ENCODE peak calls at places on chromosomes 3 and 15, in five cellular contexts. K is H9, V is H1, X is neuronal stem cell, L is mesenchymal stem cell. O is an unnamed sample.

GRCh38 chr3:98359993-98360675 is 6.5 kb downstream of the OR5K4 start:
- DNase-seq in K (no peak), V (no peak), X (no peak), L (peak), O (no peak)

GRCh38 chr3:101780661-101781060 is 1.6 kb downstream of the NXPE3 start:
- DNase-seq in K (no peak), V (no peak), X (no peak), L (peak), O (no peak)

GRCh38 chr3:126156468-126156867 is 23.9 kb downstream of the ALDH1L1 start:
- DNase-seq in K (no peak), V (peak), X (no peak), L (no peak), O (no peak)

GRCh38 chr15:64460737-64461576 is 579 bp downstream of the ZNF609 start:
- DNase-seq in K (peak), V (peak), X (no peak), L (peak), O (peak)

GRCh38 chr3:70726096-70726745 is 413.8 kb upstream of the MDFIC2 start:
- DNase-seq in K (no peak), V (no peak), X (no peak), L (peak), O (no peak)

GRCh38 chr15:56942118-56942517 is 23.7 kb downstream of the TCF12 start:
- DNase-seq in K (no peak), V (no peak), X (no peak), L (no peak), O (no peak)

GRCh38 chr15:92011611-92012367 is 158.3 kb downstream of the SLCO3A1 start:
- DNase-seq in K (peak), V (no peak), X (no peak), L (no peak), O (no peak)

GRCh38 chr3:12706504-12707253 is 42.8 kb upstream of the RAF1 start:
- DNase-seq in K (peak), V (peak), X (peak), L (peak), O (peak)

GRCh38 chr3:36701903-36702374 is 62.4 kb downstream of the DCLK3 start:
- DNase-seq in K (no peak), V (no peak), X (no peak), L (peak), O (no peak)

GRCh38 chr3:178703268-178703975 is 167.2 kb downstream of the KCNMB2 start:
- DNase-seq in K (no peak), V (no peak), X (no peak), L (peak), O (no peak)

GRCh38 chr15:76252249-76252648 is 59.0 kb downstream of the ETFA start:
- DNase-seq in K (no peak), V (no peak), X (no peak), L (no peak), O (peak)

GRCh38 chr3:12495749-12496452 is 11.6 kb downstream of the TSEN2 start:
- DNase-seq in K (peak), V (no peak), X (no peak), L (no peak), O (no peak)

GRCh38 chr15:53808058-53808703 is 48.7 kb upstream of the WDR72 start:
- DNase-seq in K (no peak), V (no peak), X (no peak), L (peak), O (peak)

GRCh38 chr3:64063207-64063981 is 40.1 kb upstream of the PSMD6 start:
- DNase-seq in K (no peak), V (no peak), X (no peak), L (no peak), O (no peak)

GRCh38 chr15:74726774-74727164 is 1.4 kb upstream of the CYP1A1 start:
- DNase-seq in K (no peak), V (no peak), X (no peak), L (no peak), O (no peak)

GRCh38 chr3:175260145-175260794 is 401.1 kb downstream of the NAALADL2 start:
- DNase-seq in K (no peak), V (no peak), X (no peak), L (peak), O (no peak)

GRCh38 chr15:38874464-38874863 is 309.9 kb upstream of the RASGRP1 start:
- DNase-seq in K (no peak), V (no peak), X (no peak), L (no peak), O (no peak)

GRCh38 chr15:47609693-47610092 is 107.6 kb upstream of the SEMA6D start:
- DNase-seq in K (no peak), V (no peak), X (no peak), L (no peak), O (no peak)

GRCh38 chr3:42507751-42508335 is 5.4 kb downstream of the VIPR1 start:
- DNase-seq in K (peak), V (no peak), X (no peak), L (no peak), O (no peak)

GRCh38 chr3:152127058-152127457 is 141.7 kb upstream of the MBNL1 start:
- DNase-seq in K (no peak), V (no peak), X (no peak), L (peak), O (no peak)

GRCh38 chr15:81197255-81197630 is 564 bp downstream of the IL16 start:
- DNase-seq in K (no peak), V (no peak), X (no peak), L (no peak), O (no peak)

GRCh38 chr3:170869645-170870593 is at the start of gene RPL22L1:
- DNase-seq in K (peak), V (peak), X (peak), L (peak), O (peak)

GRCh38 chr15:83046558-83047127 is 20.4 kb downstream of the BTBD1 start:
- DNase-seq in K (no peak), V (no peak), X (no peak), L (no peak), O (no peak)

DNA sequence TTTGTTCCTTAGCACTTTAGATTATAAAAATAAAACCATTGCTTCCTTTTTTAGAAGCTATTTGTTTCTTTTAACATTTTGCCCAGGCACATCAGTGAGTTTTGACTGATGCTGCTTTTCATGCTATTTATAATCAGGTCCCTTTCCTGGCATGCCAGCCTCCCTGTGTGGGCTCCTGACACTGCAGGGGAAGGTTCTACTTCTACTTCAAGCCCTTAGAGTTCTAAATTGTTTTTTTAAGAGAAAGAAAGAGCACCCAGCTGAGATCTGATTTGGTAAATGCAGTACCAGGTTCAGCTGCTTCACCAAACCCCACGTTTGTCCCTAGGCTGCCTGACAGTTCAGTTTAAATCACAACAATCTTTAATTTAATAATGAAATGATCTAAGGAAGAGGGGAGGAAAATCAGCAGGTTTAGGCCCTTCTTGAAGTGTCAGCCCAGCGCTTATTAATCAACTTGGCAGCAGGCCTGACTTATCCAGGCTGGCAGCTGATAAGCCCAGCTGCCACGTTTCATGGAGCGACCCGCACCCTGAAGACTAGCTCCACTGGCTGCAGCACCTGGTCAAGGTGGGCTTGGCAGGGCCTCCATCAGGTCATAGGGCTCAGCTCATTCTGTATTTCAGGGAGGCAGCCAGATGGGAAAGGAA is 29.0 kb downstream of the HGD start:
- DNase-seq in K (no peak), V (no peak), X (no peak), L (no peak), O (no peak)
- H2BK12ac ChIP-seq in K (no peak), V (no peak), X (no peak), L (no peak), O (no peak)

GRCh38 chr3:31934018-31934417 is 47.0 kb downstream of the OSBPL10 start:
- DNase-seq in K (no peak), V (no peak), X (no peak), L (no peak), O (no peak)
- H2BK12ac ChIP-seq in K (no peak), V (no peak), X (no peak), L (no peak), O (no peak)

GRCh38 chr3:118809696-118810498 is 224.7 kb downstream of the IGSF11 start:
- DNase-seq in K (no peak), V (no peak), X (no peak), L (no peak), O (no peak)

GRCh38 chr3:118804959-118805358 is 229.7 kb downstream of the IGSF11 start:
- DNase-seq in K (no peak), V (no peak), X (no peak), L (no peak), O (no peak)

GRCh38 chr3:118808743-118809142 is 225.9 kb downstream of the IGSF11 start:
- DNase-seq in K (no peak), V (no peak), X (peak), L (no peak), O (no peak)

GRCh38 chr3:118803096-118803476 is 231.6 kb downstream of the IGSF11 start:
- DNase-seq in K (no peak), V (no peak), X (no peak), L (no peak), O (no peak)

GRCh38 chr3:118806423-118806822 is 228.2 kb downstream of the IGSF11 start:
- DNase-seq in K (no peak), V (no peak), X (no peak), L (no peak), O (no peak)
- H2BK12ac ChIP-seq in K (no peak), V (no peak), X (no peak), L (no peak), O (no peak)

GRCh38 chr3:56048946-56049345 is 419.3 kb downstream of the ERC2 start:
- DNase-seq in K (no peak), V (no peak), X (no peak), L (no peak), O (peak)
- H2BK12ac ChIP-seq in K (no peak), V (no peak), X (no peak), L (no peak), O (no peak)

GRCh38 chr3:45628746-45629145 is 34.2 kb downstream of the LIMD1 start:
- DNase-seq in K (no peak), V (no peak), X (no peak), L (peak), O (no peak)

GRCh38 chr3:45635475-45636256 is 41.1 kb downstream of the LIMD1 start:
- DNase-seq in K (peak), V (no peak), X (no peak), L (peak), O (peak)

GRCh38 chr3:45630325-45630724 is 35.8 kb downstream of the LIMD1 start:
- DNase-seq in K (no peak), V (no peak), X (no peak), L (no peak), O (no peak)

GRCh38 chr3:45632956-45633355 is 38.4 kb downstream of the LIMD1 start:
- DNase-seq in K (no peak), V (no peak), X (no peak), L (no peak), O (no peak)

GRCh38 chr3:45631486-45631885 is 36.9 kb downstream of the LIMD1 start:
- DNase-seq in K (no peak), V (no peak), X (no peak), L (no peak), O (no peak)
- H2BK12ac ChIP-seq in K (no peak), V (no peak), X (no peak), L (peak), O (no peak)

DNA sequence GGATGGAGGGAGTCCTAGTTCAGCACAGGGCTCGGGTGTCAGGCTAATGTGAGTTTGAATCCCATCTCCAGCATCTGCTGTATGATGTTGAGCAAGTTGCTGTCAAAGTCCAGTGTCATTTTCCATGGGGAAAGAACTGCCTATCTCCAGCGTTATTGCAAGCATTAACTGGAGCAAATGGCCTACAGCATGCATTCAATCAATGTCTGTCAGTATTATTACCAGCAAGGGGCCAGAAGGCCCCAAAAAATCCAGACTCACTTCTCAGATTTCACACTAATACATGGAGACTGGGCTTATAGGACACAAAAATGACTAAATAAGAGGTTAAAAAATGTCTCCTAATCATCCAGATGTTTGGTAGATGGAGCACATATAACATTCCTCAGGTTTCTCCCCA is 40.7 kb downstream of the SRGAP3 start:
- DNase-seq in K (no peak), V (no peak), X (no peak), L (no peak), O (no peak)
- H2BK12ac ChIP-seq in K (no peak), V (no peak), X (no peak), L (no peak), O (no peak)

GRCh38 chr15:27410986-27411385 is 440.0 kb downstream of the GABRG3 start:
- DNase-seq in K (no peak), V (no peak), X (no peak), L (no peak), O (no peak)

GRCh38 chr15:27414168-27414870 is 443.3 kb downstream of the GABRG3 start:
- DNase-seq in K (no peak), V (no peak), X (no peak), L (no peak), O (no peak)

GRCh38 chr15:27408428-27408827 is 437.4 kb downstream of the GABRG3 start:
- DNase-seq in K (no peak), V (no peak), X (no peak), L (no peak), O (no peak)

GRCh38 chr15:27412413-27412812 is 441.4 kb downstream of the GABRG3 start:
- DNase-seq in K (peak), V (no peak), X (no peak), L (no peak), O (no peak)
- H2BK12ac ChIP-seq in K (no peak), V (no peak), X (no peak), L (no peak), O (no peak)

O was measured in trophoblast cell.